ENCODE peak calls at places on chromosomes 11 and 22, in nine cellular contexts. E is AG09309; W is choroid plexus epithelial cell; N is NCI-H2029; R is stimulated activated CD4-positive, alpha-beta T cell treated with anti-CD3 and anti-CD28 coated beads, Interleukin-1b, Interleukin-23, amount 100 ng/mL, for 1 hour; K is dorsolateral prefrontal cortex; D is activated CD8-positive, alpha-beta memory T cell treated with anti-CD3 and anti-CD28 coated beads for 4 hours; U is KBM-7; A is germinal center. P is an unnamed sample.
A peak's percentile ranks its signal among the peaks of the same experiment; 100 is the strongest.

GRCh38 chr11:91100432-91100831 is 877.6 kb upstream of the CHORDC1 start:
- DNase-seq in W (peak; percentile 44), K (no peak), R (no peak), A (no peak), E (no peak), U (no peak), D (no peak), N (no peak), P (no peak)

GRCh38 chr11:70826541-70826943 is 425.8 kb downstream of the SHANK2 start:
- DNase-seq in E (no peak), W (no peak), A (no peak), D (no peak), K (peak; percentile 77), R (no peak), N (peak; percentile 88), U (no peak), P (peak; percentile 52)

GRCh38 chr11:76329983-76330382 is 50.9 kb downstream of the THAP12 start:
- DNase-seq in N (no peak), W (peak; percentile 11), E (no peak), U (no peak), A (no peak), R (no peak), K (no peak), D (no peak), P (no peak)

GRCh38 chr22:43467171-43467570 is 55.4 kb downstream of the MPPED1 start:
- DNase-seq in U (no peak), R (no peak), D (no peak), E (no peak), N (no peak), K (no peak), A (no peak), W (peak; percentile 7), P (peak; percentile 23)

GRCh38 chr11:100876826-100877545 is 189.9 kb downstream of the ARHGAP42 start:
- DNase-seq in R (no peak), N (no peak), E (peak; percentile 88), A (no peak), K (no peak), D (no peak), W (peak; percentile 99), U (no peak), P (no peak)

GRCh38 chr22:41989246-41989645 is 9.3 kb upstream of the WBP2NL start:
- DNase-seq in D (no peak), W (no peak), E (no peak), N (no peak), R (no peak), A (no peak), K (no peak), U (no peak), P (no peak)

GRCh38 chr22:32185821-32186220 is 19.1 kb downstream of the RFPL2 start:
- DNase-seq in D (no peak), U (no peak), E (no peak), N (no peak), R (no peak), A (no peak), K (no peak), W (no peak), P (no peak)

GRCh38 chr11:15673408-15673811 is 558.7 kb downstream of the INSC start:
- DNase-seq in K (no peak), N (peak; percentile 62), E (no peak), A (no peak), U (no peak), D (no peak), R (no peak), W (no peak), P (no peak)

GRCh38 chr11:6438979-6439571 is 1.7 kb downstream of the HPX start:
- DNase-seq in A (peak; percentile 44), U (peak; percentile 88), W (peak; percentile 78), R (no peak), D (no peak), E (peak; percentile 37), K (peak; percentile 55), N (peak; percentile 59), P (no peak)

GRCh38 chr11:93514712-93515111 is 28.5 kb downstream of the SMCO4 start:
- DNase-seq in R (no peak), K (no peak), U (no peak), N (no peak), A (no peak), W (no peak), E (no peak), D (no peak), P (no peak)

GRCh38 chr11:45646275-45646970 is 19.0 kb downstream of the CHST1 start:
- DNase-seq in K (no peak), R (no peak), D (no peak), U (no peak), E (no peak), N (no peak), W (peak; percentile 65), A (peak; percentile 52), P (no peak)

GRCh38 chr11:12288934-12289666 is 88.3 kb upstream of the PARVA start:
- DNase-seq in N (no peak), A (no peak), D (no peak), R (no peak), W (no peak), E (no peak), K (no peak), U (no peak), P (no peak)

GRCh38 chr22:28075260-28075981 is 156.4 kb upstream of the PITPNB start:
- DNase-seq in A (no peak), N (no peak), U (no peak), D (no peak), W (peak; percentile 72), E (peak; percentile 63), K (no peak), R (no peak), P (no peak)

GRCh38 chr11:130473795-130474377 is 25.4 kb downstream of the ADAMTS15 start:
- DNase-seq in E (no peak), D (no peak), U (no peak), A (no peak), W (no peak), N (no peak), R (no peak), K (no peak), P (no peak)

GRCh38 chr11:19869466-19869865 is 156.8 kb downstream of the NAV2 start:
- DNase-seq in U (no peak), N (peak; percentile 61), D (no peak), E (no peak), A (no peak), W (no peak), K (no peak), R (no peak), P (no peak)

GRCh38 chr22:28896611-28897010 is 13.2 kb downstream of the ZNRF3 start:
- DNase-seq in U (peak; percentile 42), W (no peak), A (no peak), D (no peak), E (no peak), R (no peak), N (no peak), K (no peak), P (no peak)

GRCh38 chr11:27040302-27041115 is at the start of gene BBOX1:
- DNase-seq in A (no peak), N (no peak), W (no peak), U (no peak), E (no peak), D (no peak), R (no peak), K (peak; percentile 41), P (no peak)

GRCh38 chr22:29331658-29332300 is 16.3 kb upstream of the RASL10A start:
- DNase-seq in W (no peak), N (no peak), A (no peak), D (no peak), U (no peak), E (no peak), K (no peak), R (no peak), P (no peak)

GRCh38 chr11:74417860-74418508 is 19.8 kb upstream of the PGM2L1 start:
- DNase-seq in A (no peak), E (no peak), K (no peak), U (no peak), D (no peak), R (no peak), N (no peak), W (peak; percentile 43), P (no peak)

GRCh38 chr11:119523801-119524200 is 100.8 kb upstream of the THY1 start:
- DNase-seq in W (no peak), D (no peak), R (no peak), K (no peak), N (no peak), A (no peak), E (no peak), U (no peak), P (no peak)

GRCh38 chr22:46007003-46007847 is 30.3 kb upstream of the WNT7B start:
- DNase-seq in D (no peak), K (no peak), U (no peak), N (no peak), W (peak; percentile 54), A (no peak), E (no peak), R (no peak), P (no peak)

GRCh38 chr11:123584186-123584585 is 70.2 kb downstream of the SCN3B start:
- DNase-seq in K (no peak), R (no peak), W (no peak), D (no peak), U (no peak), N (no peak), A (no peak), E (no peak), P (no peak)

P was measured in C1 segment of cervical spinal cord.